ENCODE peak calls at places on chromosomes 3 and 15, in nine cellular contexts. W is activated gamma-delta T cell, R is cardiac septum, B is M059J, F is foreskin keratinocyte, M is AML-193, U is DMS 273 treated with DMSO at 0.1 percent for 48 hours, Z is fibroblast of the conjunctiva, J is smooth muscle cell of the brain vasculature. G is an unnamed sample.

GRCh38 chr15:69107025-69107620 is 53.3 kb upstream of the GLCE start:
- DNase-seq in J (no peak), M (no peak), W (no peak), B (peak), U (no peak), Z (no peak), F (no peak), R (no peak), G (no peak)

GRCh38 chr3:69212411-69213160 is 90.2 kb upstream of the LMOD3 start:
- DNase-seq in F (peak), U (no peak), B (peak), W (no peak), Z (peak), R (no peak), M (peak), J (no peak), G (peak)

GRCh38 chr3:186953011-186953487 is 22.7 kb downstream of the ST6GAL1 start:
- DNase-seq in Z (no peak), B (peak), F (peak), R (no peak), U (no peak), M (peak), J (no peak), W (no peak), G (no peak)

GRCh38 chr15:34514251-34514760 is 69.1 kb downstream of the GOLGA8B start:
- DNase-seq in F (no peak), Z (peak), B (peak), R (no peak), M (no peak), J (no peak), W (no peak), U (no peak), G (peak)

GRCh38 chr3:50450135-50450911 is 53.1 kb downstream of the CACNA2D2 start:
- DNase-seq in U (no peak), J (no peak), M (no peak), R (no peak), Z (no peak), B (peak), F (no peak), W (peak), G (peak)

GRCh38 chr3:196141866-196142673 is 60.2 kb upstream of the TFRC start:
- DNase-seq in B (no peak), Z (no peak), J (no peak), F (peak), R (no peak), W (no peak), M (no peak), U (no peak), G (no peak)

GRCh38 chr15:40754883-40755815 is at the start of gene RMDN3:
- DNase-seq in J (peak), F (peak), M (peak), Z (peak), R (peak), U (peak), W (peak), B (peak), G (peak)

GRCh38 chr3:59914251-59914650 is 864.4 kb upstream of the CFAP20DC start:
- DNase-seq in W (no peak), U (no peak), R (no peak), Z (no peak), M (no peak), F (no peak), B (no peak), J (no peak), G (no peak)

GRCh38 chr3:102531686-102532085 is 96.9 kb downstream of the ZPLD1 start:
- DNase-seq in J (no peak), F (peak), M (no peak), U (no peak), R (no peak), Z (no peak), W (no peak), B (peak), G (peak)

GRCh38 chr3:107271787-107272387 is 105.4 kb upstream of the CCDC54 start:
- DNase-seq in F (peak), M (peak), J (no peak), Z (peak), R (no peak), W (no peak), B (peak), U (peak), G (peak)

GRCh38 chr3:71395927-71396695 is 187.4 kb downstream of the FOXP1 start:
- DNase-seq in J (no peak), U (no peak), M (no peak), R (no peak), W (no peak), B (peak), F (no peak), Z (peak), G (peak)

GRCh38 chr3:116770815-116771450 is 61.4 kb downstream of the TUSC7 start:
- DNase-seq in U (peak), J (peak), R (no peak), B (peak), F (peak), Z (peak), M (peak), W (no peak), G (peak)

GRCh38 chr15:58292761-58293175 is 139.0 kb upstream of the LIPC start:
- DNase-seq in F (no peak), B (peak), U (no peak), M (no peak), W (no peak), Z (no peak), J (no peak), R (no peak), G (no peak)

GRCh38 chr3:72245183-72245811 is 460.3 kb upstream of the PROK2 start:
- DNase-seq in B (peak), M (no peak), W (no peak), Z (no peak), U (peak), R (peak), J (no peak), F (no peak), G (peak)

GRCh38 chr3:123993818-123994217 is 1.9 kb upstream of the ROPN1 start:
- DNase-seq in Z (no peak), B (no peak), F (no peak), M (no peak), R (no peak), U (no peak), W (no peak), J (no peak), G (no peak)